ENCODE peak calls at places on chromosomes 4 and X, in eight cellular contexts. V is MCF 10A; P is activated T-helper 1 cell treated with anti-CD3 and anti-CD28 coated beads, Interleukin-2, amount 50 U/mL, for 16 hours; I is SK-N-MC; J is choroid plexus epithelial cell; G is OCI-LY7; M is fibroblast of the conjunctiva; S is RPMI8226. Q is an unnamed sample.
A peak's percentile ranks its signal among the peaks of the same experiment; 100 is the strongest.

GRCh38 chrX:124736553-124737240 is 390.3 kb downstream of the SH2D1A start:
- DNase-seq in M (no peak), G (no peak), I (no peak), S (peak; percentile 6), V (no peak), P (peak; percentile 3), J (no peak), Q (no peak)

GRCh38 chr4:100417565-100417964 is 100.3 kb downstream of the EMCN start:
- DNase-seq in J (peak; percentile 50), G (no peak), V (no peak), P (no peak), M (no peak), S (no peak), I (no peak), Q (no peak)

GRCh38 chr4:56684320-56684719 is 3.2 kb upstream of the HOPX start:
- DNase-seq in I (no peak), G (no peak), M (no peak), V (peak; percentile 68), S (no peak), J (peak; percentile 54), P (no peak), Q (peak; percentile 34)

GRCh38 chr4:54094449-54094848 is 5.5 kb upstream of the GSX2 start:
- DNase-seq in S (no peak), J (no peak), G (no peak), P (no peak), M (no peak), I (no peak), V (no peak), Q (no peak)

GRCh38 chr4:163556169-163556568 is 61.7 kb downstream of the TMA16 start:
- DNase-seq in V (peak; percentile 23), G (peak; percentile 70), S (no peak), P (no peak), I (no peak), M (no peak), J (peak; percentile 32), Q (no peak)

GRCh38 chr4:118348886-118349285 is 3.9 kb downstream of the PRSS12 start:
- DNase-seq in P (no peak), J (no peak), S (no peak), G (no peak), V (peak; percentile 31), M (no peak), I (no peak), Q (no peak)

GRCh38 chr4:6546681-6547447 is 28.1 kb upstream of the MAN2B2 start:
- DNase-seq in I (peak; percentile 6), M (peak; percentile 50), S (peak; percentile 69), J (peak; percentile 85), V (peak; percentile 75), G (peak; percentile 79), P (peak; percentile 15), Q (peak; percentile 31)

GRCh38 chr4:174764105-174764729 is 64.8 kb downstream of the GLRA3 start:
- DNase-seq in P (no peak), V (peak; percentile 59), I (peak; percentile 71), S (peak; percentile 49), J (peak; percentile 81), M (peak; percentile 41), G (peak; percentile 79), Q (peak; percentile 3)

GRCh38 chr4:55754754-55755350 is 64.7 kb upstream of the EXOC1L start:
- DNase-seq in V (peak; percentile 64), J (peak; percentile 77), P (no peak), M (peak; percentile 13), G (no peak), S (no peak), I (no peak), Q (no peak)

GRCh38 chr4:15778191-15778741 is at the start of gene CD38:
- DNase-seq in G (peak; percentile 94), V (no peak), J (peak; percentile 53), M (no peak), I (no peak), P (peak; percentile 21), S (peak; percentile 84), Q (no peak)

GRCh38 chrX:17521871-17522693 is 147.1 kb downstream of the NHS start:
- DNase-seq in G (no peak), V (peak; percentile 56), P (no peak), M (no peak), S (peak; percentile 13), J (peak; percentile 47), I (no peak), Q (no peak)

GRCh38 chr4:88448905-88449689 is 7.8 kb upstream of the HERC5 start:
- DNase-seq in G (no peak), M (no peak), V (no peak), P (no peak), J (no peak), S (no peak), I (no peak), Q (no peak)

GRCh38 chr4:91113130-91113706 is 986.0 kb downstream of the CCSER1 start:
- DNase-seq in S (no peak), J (peak; percentile 45), P (no peak), M (peak; percentile 23), V (peak; percentile 39), G (peak; percentile 10), I (peak; percentile 30), Q (no peak)

GRCh38 chrX:53330331-53330730 is 48.9 kb upstream of the IQSEC2 start:
- DNase-seq in V (no peak), G (no peak), P (no peak), S (no peak), I (no peak), M (no peak), J (no peak), Q (no peak)

GRCh38 chr4:81807927-81808672 is 336.4 kb upstream of the RASGEF1B start:
- DNase-seq in P (no peak), J (no peak), S (peak; percentile 30), M (no peak), G (no peak), V (peak; percentile 12), I (peak; percentile 97), Q (no peak)

GRCh38 chrX:13432376-13432775 is 112.5 kb upstream of the ATXN3L start:
- DNase-seq in G (no peak), S (no peak), J (peak; percentile 98), V (peak; percentile 84), M (peak; percentile 95), P (no peak), I (no peak), Q (no peak)

GRCh38 chr4:143186634-143187033 is 1.9 kb downstream of the USP38 start:
- DNase-seq in V (peak; percentile 9), S (peak; percentile 10), G (peak; percentile 47), I (no peak), J (peak; percentile 21), M (no peak), P (no peak), Q (no peak)

GRCh38 chr4:184833046-184833838 is 7.5 kb upstream of the ACSL1 start:
- DNase-seq in J (no peak), M (no peak), I (no peak), P (no peak), V (no peak), S (no peak), G (no peak), Q (no peak)

GRCh38 chr4:1644906-1645657 is 39.0 kb downstream of the FAM53A start:
- DNase-seq in J (peak; percentile 59), M (no peak), I (no peak), V (peak; percentile 20), P (no peak), G (no peak), S (no peak), Q (peak; percentile 15)

GRCh38 chr4:19944806-19945205 is 306.9 kb upstream of the SLIT2 start:
- DNase-seq in V (peak; percentile 78), J (no peak), M (no peak), P (no peak), G (no peak), S (no peak), I (no peak), Q (no peak)

GRCh38 chr4:107743532-107743931 is 23.5 kb upstream of the PAPSS1 start:
- DNase-seq in J (peak; percentile 43), V (no peak), S (no peak), I (no peak), G (no peak), M (no peak), P (no peak), Q (no peak)

GRCh38 chrX:24055043-24055356 is 244 bp downstream of the EIF2S3 start:
- DNase-seq in I (no peak), P (no peak), M (no peak), G (no peak), J (no peak), S (no peak), V (no peak), Q (no peak)

GRCh38 chr4:118033148-118034060 is 882 bp upstream of the NDST3 start:
- DNase-seq in S (peak; percentile 7), P (no peak), J (peak; percentile 39), I (no peak), G (no peak), V (peak; percentile 62), M (no peak), Q (peak; percentile 18)

GRCh38 chrX:120456973-120457372 is 12.1 kb downstream of the LAMP2 start:
- DNase-seq in I (no peak), V (peak; percentile 77), M (no peak), J (peak; percentile 33), G (peak; percentile 75), S (peak; percentile 65), P (no peak), Q (no peak)

GRCh38 chrX:28586291-28586690 is 955 bp upstream of the IL1RAPL1 start:
- DNase-seq in G (no peak), P (no peak), S (no peak), M (no peak), I (no peak), J (peak; percentile 62), V (no peak), Q (no peak)

GRCh38 chr4:185566972-185567749 is 31.9 kb upstream of the PDLIM3 start:
- DNase-seq in J (peak; percentile 89), G (no peak), I (no peak), S (no peak), V (no peak), M (peak; percentile 67), P (no peak), Q (no peak)

GRCh38 chrX:70470850-70471289 is 26.2 kb downstream of the DLG3 start:
- DNase-seq in J (no peak), P (no peak), V (no peak), S (no peak), I (no peak), G (no peak), M (no peak), Q (no peak)